ENCODE peak calls at places on chromosomes 16 and 17, in ten cellular contexts. X is tibial artery, W is right atrium auricular region, G is A549, P is fibroblast of the aortic adventitia, Y is transverse colon, R is GM06990, T is esophagus squamous epithelium, H is heart right ventricle, J is prostate gland. Q is an unnamed sample.

GRCh38 chr16:87221633-87222032 is 95.6 kb downstream of the C16orf95 start:
- DNase-seq in P (no peak), J (no peak), R (no peak), T (no peak), W (no peak), H (no peak), G (no peak), X (no peak), Y (no peak), Q (no peak)

GRCh38 chr16:65740716-65741115 is 618.9 kb upstream of the CDH11 start:
- DNase-seq in J (no peak), R (no peak), P (peak), Y (no peak), H (no peak), G (no peak), T (no peak), W (no peak), X (no peak), Q (no peak)

GRCh38 chr17:74842599-74843351 is 16.9 kb downstream of the GRIN2C start:
- DNase-seq in J (peak), T (no peak), R (no peak), Y (peak), P (peak), X (no peak), W (peak), H (peak), G (peak), Q (peak)

GRCh38 chr16:22262460-22262859 is 34.7 kb upstream of the POLR3E start:
- DNase-seq in G (no peak), X (no peak), H (no peak), Y (no peak), J (no peak), W (no peak), T (no peak), R (no peak), P (peak), Q (no peak)

GRCh38 chr17:15249487-15249886 is 15.6 kb downstream of the PMP22 start:
- DNase-seq in J (no peak), H (no peak), W (no peak), R (no peak), G (no peak), T (no peak), P (no peak), Y (no peak), X (no peak), Q (no peak)

GRCh38 chr16:67243481-67243880 is 3.8 kb downstream of the FHOD1 start:
- DNase-seq in H (no peak), X (peak), G (no peak), P (no peak), W (no peak), J (no peak), R (no peak), T (no peak), Y (no peak), Q (no peak)

GRCh38 chr16:28309811-28310311 is 17.5 kb downstream of the SBK1 start:
- DNase-seq in H (peak), P (no peak), R (no peak), W (no peak), T (no peak), J (no peak), G (no peak), Y (peak), X (no peak), Q (no peak)

GRCh38 chr17:68785565-68786486 is 169.4 kb downstream of the ABCA8 start:
- DNase-seq in Y (no peak), T (no peak), G (no peak), P (no peak), J (no peak), X (no peak), H (no peak), R (no peak), W (no peak), Q (no peak)

GRCh38 chr17:76199466-76199865 is 40.8 kb downstream of the RNF157 start:
- DNase-seq in H (no peak), G (no peak), J (no peak), R (no peak), Y (no peak), W (no peak), T (no peak), X (no peak), P (no peak), Q (no peak)

GRCh38 chr16:23195415-23195978 is 13.0 kb downstream of the SCNN1G start:
- DNase-seq in H (no peak), T (no peak), P (no peak), X (no peak), J (no peak), G (no peak), R (no peak), Y (no peak), W (no peak), Q (no peak)

GRCh38 chr17:44345497-44346026 is 460 bp downstream of the GRN start:
- DNase-seq in W (peak), G (peak), X (no peak), Y (peak), H (no peak), T (no peak), J (peak), R (peak), P (peak), Q (peak)

GRCh38 chr17:78535285-78536197 is 41.7 kb downstream of the DNAH17 start:
- DNase-seq in W (no peak), Y (no peak), J (peak), X (no peak), T (no peak), H (no peak), R (no peak), G (no peak), P (no peak), Q (no peak)

GRCh38 chr17:8393470-8394231 is 4.0 kb downstream of the RNF222 start:
- DNase-seq in X (no peak), T (no peak), G (no peak), J (no peak), H (no peak), R (no peak), Y (peak), W (no peak), P (no peak), Q (no peak)

GRCh38 chr17:45139533-45139920 is 4.0 kb downstream of the ACBD4 start:
- DNase-seq in Y (no peak), T (no peak), P (no peak), G (no peak), W (no peak), J (no peak), H (no peak), R (no peak), X (no peak), Q (no peak)

GRCh38 chr17:10316986-10317834 is 55.6 kb downstream of the MYH13 start:
- DNase-seq in Y (peak), W (peak), G (peak), X (peak), H (peak), R (peak), T (no peak), P (peak), J (peak), Q (peak)

GRCh38 chr16:58331024-58331707 is 36.3 kb upstream of the PRSS54 start:
- DNase-seq in H (no peak), G (no peak), X (no peak), Y (no peak), R (no peak), T (no peak), W (no peak), J (no peak), P (no peak), Q (no peak)

GRCh38 chr17:75500419-75501216 is 14.7 kb downstream of the CASKIN2 start:
- DNase-seq in J (no peak), R (no peak), W (no peak), T (no peak), P (no peak), Y (no peak), H (peak), G (no peak), X (no peak), Q (no peak)

GRCh38 chr16:68396481-68396880 is 51.8 kb downstream of the SMPD3 start:
- DNase-seq in T (no peak), P (peak), Y (peak), J (peak), X (no peak), W (no peak), G (peak), R (no peak), H (no peak), Q (no peak)

DNA sequence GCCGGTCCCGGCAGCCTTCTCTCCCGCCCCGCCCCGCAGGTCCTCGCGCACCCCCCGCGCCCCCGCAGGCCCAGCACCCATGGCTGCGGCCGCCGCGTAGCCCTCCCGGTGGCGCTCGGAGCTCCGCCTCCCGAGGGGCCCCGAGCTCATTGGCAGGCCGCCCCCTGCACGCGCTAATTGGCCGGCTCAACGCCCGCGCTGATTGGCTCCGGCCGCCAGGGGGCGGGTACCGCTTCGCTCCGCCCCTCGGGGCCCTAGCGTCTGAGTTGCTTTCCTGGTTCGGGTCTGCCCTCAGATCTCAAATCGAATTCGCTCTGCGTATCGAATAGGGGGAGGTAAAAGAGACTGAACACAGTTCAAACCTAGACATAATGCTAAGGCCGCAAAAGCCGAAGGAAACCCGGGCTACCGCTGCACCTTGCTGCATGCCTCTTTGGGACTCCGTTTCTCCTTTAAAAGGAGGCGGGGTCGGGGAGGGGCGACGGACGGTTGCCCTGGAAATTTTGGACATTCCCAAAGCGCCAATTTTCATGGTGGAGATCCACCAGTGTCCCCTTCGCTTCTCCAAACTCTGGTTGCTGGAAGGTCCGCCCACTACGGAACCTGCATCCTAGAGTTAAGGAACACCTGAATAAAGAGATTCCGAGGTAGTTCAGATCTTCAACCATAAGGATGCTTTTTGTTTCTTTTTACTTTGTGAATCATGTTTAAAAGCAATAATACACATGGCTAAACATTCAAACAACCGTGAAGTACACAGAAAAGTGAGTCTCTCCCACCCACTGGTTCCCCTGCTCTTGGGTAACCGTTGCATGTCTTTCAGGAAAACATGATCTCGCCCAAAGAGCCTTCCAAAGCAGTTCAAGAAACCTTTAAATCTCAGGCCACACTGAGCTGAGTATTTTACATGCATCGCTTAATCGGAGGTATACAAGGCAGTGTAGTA is at the start of gene DEXI:
- DNase-seq in P (peak), X (peak), Y (peak), J (peak), R (peak), H (peak), W (peak), G (peak), T (peak), Q (peak)
- TF ChIP-seq CTCF in P (no peak), X (no peak), Y (peak), J (peak), R (no peak), H (peak), W (peak), G (no peak), T (peak), Q (no peak)

GRCh38 chr17:5896215-5896614 is 174.0 kb upstream of the WSCD1 start:
- DNase-seq in G (no peak), W (no peak), X (no peak), Y (no peak), R (no peak), P (no peak), T (no peak), H (no peak), J (no peak), Q (no peak)

GRCh38 chr17:5898406-5898805 is 171.8 kb upstream of the WSCD1 start:
- DNase-seq in J (no peak), R (no peak), W (no peak), G (no peak), X (no peak), P (no peak), H (no peak), Y (no peak), T (no peak), Q (no peak)

GRCh38 chr17:5893741-5894140 is 176.4 kb upstream of the WSCD1 start:
- DNase-seq in X (no peak), Y (no peak), R (no peak), T (no peak), P (no peak), G (no peak), J (no peak), H (no peak), W (no peak), Q (no peak)

GRCh38 chr17:5899496-5900195 is 170.5 kb upstream of the WSCD1 start:
- DNase-seq in X (no peak), T (no peak), P (no peak), H (no peak), G (no peak), Y (no peak), W (no peak), R (no peak), J (no peak), Q (no peak)

DNA sequence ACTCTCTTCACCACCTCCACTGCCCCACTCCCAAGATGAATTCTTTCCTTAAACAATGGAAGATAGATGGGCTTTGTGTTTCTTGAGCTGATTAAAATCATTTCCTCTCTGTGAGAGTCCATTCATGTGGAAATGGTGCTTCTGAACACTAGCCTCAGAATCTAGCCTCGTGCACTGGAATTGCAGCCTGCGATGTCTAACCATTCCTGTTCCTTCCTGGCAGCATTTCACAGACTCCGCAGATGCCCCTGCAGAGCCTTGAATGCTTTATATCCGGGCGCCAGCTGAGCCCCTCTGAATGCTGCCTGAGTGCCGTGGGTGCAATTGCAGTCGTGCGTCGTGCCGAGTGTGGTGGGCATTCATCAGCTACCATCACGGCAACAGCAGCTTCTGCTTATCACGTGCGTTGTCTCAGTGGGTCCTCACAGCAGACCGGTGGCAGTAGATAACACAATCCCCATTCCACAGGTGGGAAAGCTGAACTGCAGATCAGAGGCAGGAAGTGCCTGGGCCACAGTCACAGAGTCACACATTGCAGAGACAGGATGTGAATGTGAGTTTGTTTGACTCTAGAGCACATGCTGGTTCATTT is 172.8 kb upstream of the WSCD1 start:
- DNase-seq in G (no peak), H (no peak), Y (no peak), P (no peak), X (no peak), T (no peak), W (no peak), R (no peak), J (no peak), Q (no peak)
- TF ChIP-seq CTCF in G (no peak), H (no peak), Y (no peak), P (no peak), X (no peak), T (no peak), W (no peak), R (no peak), J (no peak), Q (no peak)

GRCh38 chr17:21242780-21243515 is 10.3 kb downstream of the NATD1 start:
- DNase-seq in R (no peak), J (no peak), W (no peak), Y (no peak), X (no peak), H (peak), P (no peak), G (no peak), T (no peak), Q (no peak)

GRCh38 chr17:21242026-21242700 is 11.0 kb downstream of the NATD1 start:
- DNase-seq in H (no peak), R (no peak), P (peak), W (no peak), J (no peak), T (no peak), Y (no peak), G (no peak), X (no peak), Q (no peak)

GRCh38 chr17:21240375-21241055 is 12.7 kb downstream of the NATD1 start:
- DNase-seq in Y (no peak), R (no peak), T (no peak), W (no peak), P (no peak), G (no peak), X (no peak), H (no peak), J (no peak), Q (no peak)

GRCh38 chr17:21241564-21241963 is 11.6 kb downstream of the NATD1 start:
- DNase-seq in H (no peak), Y (no peak), W (no peak), T (no peak), R (no peak), G (no peak), X (no peak), P (no peak), J (no peak), Q (no peak)

GRCh38 chr17:21239680-21240374 is 13.4 kb downstream of the NATD1 start:
- DNase-seq in X (no peak), R (no peak), H (no peak), J (no peak), Y (no peak), T (no peak), P (peak), W (no peak), G (peak), Q (peak)
- TF ChIP-seq CTCF in X (peak), R (peak), H (peak), J (peak), Y (peak), T (peak), P (peak), W (peak), G (peak), Q (no peak)

GRCh38 chr17:72362466-72363335 is 241.9 kb downstream of the SOX9 start:
- DNase-seq in G (peak), X (no peak), H (no peak), R (no peak), T (no peak), P (peak), Y (no peak), W (no peak), J (no peak), Q (no peak)
- TF ChIP-seq CTCF in G (no peak), X (no peak), H (no peak), R (no peak), T (no peak), P (no peak), Y (no peak), W (no peak), J (no peak), Q (no peak)

DNA sequence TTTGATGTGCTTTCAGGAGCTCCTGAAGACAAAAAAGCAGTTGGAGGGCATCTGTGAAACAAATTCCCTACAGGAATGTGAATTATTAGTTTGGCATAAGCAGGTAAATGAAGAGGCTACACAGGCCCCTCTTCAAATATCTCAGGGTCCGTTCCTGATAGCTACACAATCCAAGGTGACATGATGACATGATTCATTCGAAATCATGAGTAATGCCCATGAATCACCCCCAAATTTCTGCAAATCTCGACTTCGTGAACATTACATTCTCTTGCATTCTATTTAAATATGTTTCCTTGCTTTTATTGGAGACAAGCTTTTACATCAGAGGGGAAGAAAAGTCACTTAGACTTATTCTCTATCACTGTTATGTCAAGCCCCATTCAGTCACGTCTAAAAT is 22.3 kb downstream of the GAN start:
- DNase-seq in W (no peak), Y (no peak), H (no peak), J (no peak), R (no peak), T (no peak), X (no peak), G (no peak), P (no peak), Q (no peak)
- TF ChIP-seq CTCF in W (no peak), Y (no peak), H (no peak), J (no peak), R (no peak), T (no peak), X (no peak), G (no peak), P (no peak), Q (no peak)

DNA sequence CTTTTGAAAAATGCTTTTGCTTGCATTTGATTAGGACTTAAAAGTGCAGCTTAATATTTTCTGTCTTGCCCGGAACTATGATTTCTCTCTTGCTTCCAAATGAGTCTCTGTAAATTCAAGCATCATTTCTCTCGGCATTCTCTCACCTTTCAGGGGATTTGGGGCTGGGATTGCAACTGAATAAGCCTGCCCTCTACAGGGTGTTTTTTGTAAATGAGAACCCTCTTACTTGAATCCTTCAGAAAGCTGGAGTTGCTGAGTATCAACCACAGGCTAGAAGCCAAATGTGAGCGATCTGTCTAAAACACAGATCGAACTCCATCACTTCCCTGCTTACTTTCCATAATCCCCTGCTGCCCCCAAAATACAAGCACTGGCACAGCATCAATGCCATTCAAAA is 234.6 kb downstream of the TMEM114 start:
- DNase-seq in X (no peak), Y (no peak), H (no peak), R (no peak), P (no peak), J (no peak), G (no peak), T (no peak), W (no peak), Q (no peak)
- TF ChIP-seq CTCF in X (no peak), Y (no peak), H (no peak), R (no peak), P (no peak), J (no peak), G (peak), T (no peak), W (no peak), Q (no peak)

DNA sequence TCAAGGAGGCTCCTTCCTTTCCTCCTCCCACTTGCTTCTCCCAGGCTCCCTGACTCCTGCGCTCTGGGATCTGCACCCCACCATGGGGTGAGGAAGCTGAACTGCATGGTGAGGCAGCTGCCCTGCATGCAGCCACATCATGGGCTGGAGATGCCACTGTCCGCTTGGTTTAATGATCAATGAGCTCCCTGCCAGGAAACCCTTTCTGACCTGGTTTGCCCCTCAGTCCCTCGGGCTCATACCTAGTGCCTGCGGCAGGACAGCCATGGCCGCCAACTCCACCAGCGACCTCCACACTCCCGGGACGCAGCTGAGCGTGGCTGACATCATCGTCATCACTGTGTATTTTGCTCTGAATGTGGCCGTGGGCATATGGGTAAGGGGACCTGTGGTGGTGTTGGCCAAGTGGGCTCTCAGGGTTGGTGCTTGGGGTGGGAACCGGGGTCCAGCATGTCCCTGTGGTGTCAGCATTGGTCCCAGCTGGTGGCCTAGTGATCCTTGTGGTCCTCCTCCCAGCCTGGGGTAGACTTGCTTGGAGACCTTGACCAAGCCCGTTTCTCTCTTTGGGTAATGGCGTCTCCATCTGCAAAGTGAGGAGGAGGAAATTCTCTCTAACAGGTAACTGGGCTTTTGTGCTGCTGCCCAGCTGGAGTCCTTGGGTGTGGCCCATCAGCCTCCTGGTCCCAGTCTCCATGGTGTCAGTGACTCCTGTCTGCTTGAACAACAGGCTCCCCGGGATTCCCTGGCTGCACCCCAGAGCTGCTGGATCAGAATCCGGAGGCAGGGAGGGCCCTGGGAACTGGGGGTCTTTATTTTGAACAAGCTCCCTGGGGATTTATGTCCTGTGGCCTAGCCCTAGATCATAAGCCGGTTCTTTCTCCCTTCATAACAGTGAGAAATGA is at the start of gene SLC5A10:
- DNase-seq in Y (no peak), W (no peak), T (no peak), J (no peak), P (no peak), X (no peak), H (no peak), R (no peak), G (peak), Q (no peak)
- TF ChIP-seq CTCF in Y (no peak), W (peak), T (no peak), J (no peak), P (peak), X (no peak), H (no peak), R (peak), G (no peak), Q (no peak)

Q was measured in GM20000.